ENCODE peak calls at places on chromosomes 4 and X, in four cellular contexts. D, W, T and X are unnamed samples.

GRCh38 chr4:2080429-2081300 is 21.5 kb downstream of the NAT8L start:
- DNase-seq in T (no peak), W (peak; percentile 44), D (no peak), X (no peak)

GRCh38 chr4:125313989-125314602 is 659 bp upstream of the FAT4 start:
- DNase-seq in W (peak; percentile 50), D (no peak), T (peak; percentile 41), X (no peak)

GRCh38 chr4:177427097-177427665 is 15.1 kb downstream of the AGA start:
- DNase-seq in W (no peak), T (no peak), D (no peak), X (no peak)

GRCh38 chr4:145132521-145133098 is 34.5 kb downstream of the ABCE1 start:
- DNase-seq in T (no peak), W (no peak), D (peak; percentile 53), X (no peak)

GRCh38 chr4:153222790-153223417 is 18.7 kb downstream of the TRIM2 start:
- DNase-seq in T (no peak), W (peak; percentile 71), D (no peak), X (no peak)

GRCh38 chrX:129908636-129909035 is 2.7 kb downstream of the UTP14A start:
- DNase-seq in D (no peak), T (peak; percentile 13), W (no peak), X (no peak)

GRCh38 chr4:173171098-173171497 is 2.5 kb downstream of the GALNT7 start:
- DNase-seq in T (peak; percentile 2), D (no peak), W (no peak), X (no peak)

GRCh38 chrX:57172544-57172943 is 35.3 kb upstream of the SPIN2A start:
- DNase-seq in W (no peak), D (no peak), T (no peak), X (no peak)

GRCh38 chrX:64536740-64537139 is 141.5 kb upstream of the MTMR8 start:
- DNase-seq in D (no peak), W (no peak), T (no peak), X (no peak)

GRCh38 chr4:113292371-113293042 is 243.1 kb downstream of the ANK2 start:
- DNase-seq in D (no peak), W (peak; percentile 80), T (no peak), X (peak; percentile 72)

GRCh38 chrX:9146657-9147056 is 112.7 kb upstream of the FAM9B start:
- DNase-seq in D (no peak), T (no peak), W (no peak), X (no peak)

GRCh38 chr4:82905205-82905604 is 4.7 kb downstream of the THAP9 start:
- DNase-seq in W (no peak), T (no peak), D (peak; percentile 77), X (no peak)

GRCh38 chr4:181479145-181479544 is 764.1 kb upstream of the TENM3 start:
- DNase-seq in W (no peak), D (no peak), T (no peak), X (peak; percentile 38)

GRCh38 chr4:38615847-38616246 is 48.2 kb upstream of the KLF3 start:
- DNase-seq in W (peak; percentile 16), D (no peak), T (no peak), X (no peak)

GRCh38 chr4:742742-743311 is 37.2 kb downstream of the PCGF3 start:
- DNase-seq in D (no peak), W (peak; percentile 94), T (peak; percentile 30), X (peak; percentile 33)

GRCh38 chrX:53678667-53679066 is 7.9 kb downstream of the HUWE1 start:
- DNase-seq in T (no peak), W (no peak), D (no peak), X (no peak)

GRCh38 chrX:124421898-124422622 is 75.7 kb downstream of the SH2D1A start:
- DNase-seq in T (no peak), D (no peak), W (no peak), X (peak; percentile 15)

GRCh38 chr4:20615492-20616136 is 84.6 kb upstream of the PACRGL start:
- DNase-seq in T (peak; percentile 1), D (no peak), W (no peak), X (no peak)

GRCh38 chrX:140141444-140142029 is 176.2 kb upstream of the CXorf66 start:
- DNase-seq in D (peak; percentile 3), T (peak; percentile 8), W (peak; percentile 55), X (no peak)

GRCh38 chrX:56920338-56920997 is 74.9 kb downstream of the SPIN3 start:
- DNase-seq in W (no peak), D (no peak), T (no peak), X (peak; percentile 18)

GRCh38 chr4:113028074-113028473 is 21.4 kb upstream of the ANK2 start:
- DNase-seq in W (no peak), T (no peak), D (no peak), X (no peak)

GRCh38 chr4:1982124-1983052 is 26.4 kb downstream of the NELFA start:
- DNase-seq in W (no peak), D (no peak), T (no peak), X (no peak)

GRCh38 chrX:7889680-7890079 is 37.5 kb downstream of the PNPLA4 start:
- DNase-seq in D (no peak), W (no peak), T (no peak), X (no peak)

GRCh38 chr4:93080316-93080715 is 748.2 kb upstream of the ATOH1 start:
- DNase-seq in D (no peak), T (no peak), W (no peak), X (no peak)

GRCh38 chr4:112156112-112156511 is 10.9 kb downstream of the FAM241A start:
- DNase-seq in W (no peak), T (no peak), D (no peak), X (no peak)

GRCh38 chr4:127781303-127782024 is 658 bp upstream of the HSPA4L start:
- DNase-seq in W (no peak), D (no peak), T (no peak), X (no peak)

GRCh38 chr4:189837462-189837861 is 103.2 kb upstream of the FRG1 start:
- DNase-seq in T (no peak), D (no peak), W (no peak), X (no peak)

GRCh38 chr4:141686929-141687328 is 50.5 kb downstream of the IL15 start:
- DNase-seq in D (no peak), W (no peak), T (no peak), X (no peak)

GRCh38 chr4:10056334-10057022 is 35.2 kb upstream of the SLC2A9 start:
- DNase-seq in W (no peak), D (no peak), T (peak; percentile 57), X (no peak)

GRCh38 chrX:12526296-12526695 is 264.9 kb upstream of the PRPS2 start:
- DNase-seq in T (no peak), W (no peak), D (no peak), X (peak; percentile 8)

GRCh38 chr4:72858328-72858727 is 211.2 kb downstream of the COX18 start:
- DNase-seq in D (no peak), W (no peak), T (no peak), X (no peak)

GRCh38 chr4:4182835-4183568 is 43.7 kb downstream of the OTOP1 start:
- DNase-seq in D (no peak), T (peak; percentile 57), W (peak; percentile 88), X (peak; percentile 36)

GRCh38 chr4:103008875-103009729 is 10.4 kb downstream of the SLC9B1 start:
- DNase-seq in T (peak; percentile 72), D (peak; percentile 46), W (no peak), X (peak; percentile 42)

GRCh38 chr4:74394476-74395136 is 29.7 kb downstream of the EREG start:
- DNase-seq in W (no peak), T (no peak), D (no peak), X (no peak)

GRCh38 chr4:99664703-99665102 is 7.1 kb upstream of the C4orf54 start:
- DNase-seq in W (no peak), D (no peak), T (no peak), X (no peak)

GRCh38 chr4:149311076-149311475 is 504.6 kb downstream of the IQCM start:
- DNase-seq in W (no peak), T (no peak), D (no peak), X (no peak)

GRCh38 chr4:152500798-152501434 is 35.0 kb downstream of the FBXW7 start:
- DNase-seq in T (peak; percentile 65), W (no peak), D (peak; percentile 74), X (peak; percentile 85)

GRCh38 chrX:44462851-44463250 is 79.8 kb downstream of the FUNDC1 start:
- DNase-seq in T (no peak), W (no peak), D (no peak), X (no peak)

DNA sequence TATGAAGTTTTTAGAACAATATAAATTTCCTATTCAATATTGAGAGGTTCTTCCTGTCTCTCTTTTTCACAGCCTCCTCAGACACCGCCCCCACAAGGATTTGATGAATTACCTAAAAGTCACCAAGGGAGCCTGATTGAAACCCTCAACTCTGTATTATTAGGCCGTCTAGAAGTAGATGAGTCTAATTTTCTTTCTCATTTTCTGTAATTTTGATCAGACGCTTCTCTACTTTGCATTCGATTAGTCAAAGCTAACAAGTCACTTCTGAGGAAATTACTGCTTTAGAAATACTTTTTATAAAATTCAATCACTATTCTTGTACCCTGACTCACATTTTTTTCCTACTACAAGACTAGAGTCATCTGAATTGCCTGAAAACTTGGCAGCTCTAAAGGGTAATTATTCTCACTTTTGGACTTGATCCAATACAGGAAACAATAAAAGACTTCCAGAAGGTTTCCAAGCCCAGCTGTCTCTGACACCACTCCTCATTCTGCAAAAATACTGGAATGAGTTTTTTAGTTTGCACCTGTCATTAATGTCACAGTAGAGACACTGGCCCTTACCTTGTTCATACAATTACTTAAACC is 111.2 kb downstream of the ELOVL6 start:
- DNase-seq in W (no peak), D (no peak), T (no peak), X (no peak)
- H3K4me1 ChIP-seq in W (peaks cover 3% of the 10 kb centered on the region), D (no peaks in the 10 kb centered on the region), T (peaks cover 23% of the 10 kb centered on the region), X (peaks cover 3% of the 10 kb centered on the region)

DNA sequence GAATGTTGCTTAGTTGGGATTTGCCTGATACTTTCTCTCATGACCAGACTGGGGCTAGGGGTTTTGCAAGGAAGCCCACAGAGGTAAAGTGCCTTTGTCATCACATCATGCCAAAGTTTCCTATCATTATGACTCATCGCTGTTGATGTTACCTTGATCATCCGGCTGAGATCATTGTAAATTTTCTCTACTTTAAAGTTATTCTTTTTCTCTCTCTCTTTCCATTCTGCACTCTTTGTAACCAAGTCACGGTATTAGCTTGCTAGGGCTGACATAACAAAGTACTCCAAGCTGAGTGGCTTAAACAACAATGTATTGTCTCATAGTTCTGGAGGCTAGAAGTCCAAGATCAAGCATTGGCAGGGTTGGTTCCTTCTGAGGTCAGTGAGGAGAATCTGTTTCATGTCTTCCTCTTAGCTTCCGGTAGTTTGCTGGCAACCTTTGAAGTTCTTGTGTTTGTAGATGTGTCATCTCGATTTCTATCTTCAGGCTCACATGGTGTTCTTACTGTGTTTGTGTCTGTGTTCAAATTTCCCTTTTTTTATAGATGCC is 113.0 kb downstream of the DTHD1 start:
- DNase-seq in W (no peak), T (peak; percentile 5), D (peak; percentile 20), X (no peak)
- TF ChIP-seq SUZ12 in W (no peak), T (no peak), D (no peak), X (no peak)

GRCh38 chr4:108049406-108049805 is 59.7 kb downstream of the HADH start:
- DNase-seq in D (no peak), T (no peak), W (no peak), X (no peak)
- H3K4me1 ChIP-seq in D (no peaks in the 10 kb centered on the region), T (no peaks in the 10 kb centered on the region), W (peaks cover 3% of the 10 kb centered on the region), X (no peaks in the 10 kb centered on the region)

DNA sequence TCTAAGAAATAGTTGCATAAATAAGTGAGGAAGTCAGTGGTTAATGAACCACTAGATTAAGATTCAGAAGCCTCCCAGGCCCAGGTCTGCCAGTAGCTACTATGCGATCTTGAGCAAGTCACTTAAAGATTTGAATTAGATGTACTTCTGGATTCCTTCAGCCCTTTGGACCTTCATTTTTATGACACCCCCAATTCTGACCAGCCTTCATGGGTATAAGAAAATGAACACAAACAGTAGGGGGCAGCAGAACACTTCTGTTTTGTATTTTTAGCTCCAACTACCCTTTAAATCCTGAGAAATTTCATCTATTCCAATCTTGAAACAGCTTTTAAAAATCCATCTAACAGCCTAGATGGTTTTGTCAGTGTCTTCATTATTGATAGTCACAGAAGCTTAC is 19.0 kb downstream of the TMEM47 start:
- DNase-seq in T (peak; percentile 1), D (no peak), W (no peak), X (no peak)
- TF ChIP-seq SUZ12 in T (no peak), D (no peak), W (no peak), X (no peak)